ENCODE peak calls at places on chromosome 11, in seven cellular contexts. W, P, J, T, N, M and V are unnamed samples.

GRCh38 chr11:115623021-115623451 is 118.8 kb upstream of the CADM1 start:
- DNase-seq in W (no peak), P (peak; percentile 46), J (no peak), T (no peak), N (no peak), M (peak; percentile 89), V (no peak)

GRCh38 chr11:88338223-88338661 is 706 bp upstream of the CTSC start:
- DNase-seq in W (no peak), P (peak; percentile 29), J (no peak), T (no peak), N (no peak), M (no peak), V (no peak)

GRCh38 chr11:61540528-61540927 is 32.0 kb downstream of the LRRC10B start:
- DNase-seq in W (no peak), P (no peak), J (no peak), T (no peak), N (no peak), M (no peak), V (no peak)

GRCh38 chr11:106495046-106495445 is 417.6 kb downstream of the AASDHPPT start:
- DNase-seq in W (no peak), P (no peak), J (no peak), T (no peak), N (no peak), M (no peak), V (no peak)

GRCh38 chr11:73974611-73975478 is 7.8 kb downstream of the UCP2 start:
- DNase-seq in W (no peak), P (no peak), J (no peak), T (no peak), N (no peak), M (no peak), V (no peak)

GRCh38 chr11:134027671-134028070 is 41.2 kb upstream of the JAM3 start:
- DNase-seq in W (no peak), P (no peak), J (no peak), T (no peak), N (no peak), M (no peak), V (no peak)

GRCh38 chr11:35794850-35795249 is 132.3 kb downstream of the TRIM44 start:
- DNase-seq in W (no peak), P (peak; percentile 80), J (no peak), T (no peak), N (no peak), M (no peak), V (no peak)

GRCh38 chr11:58905716-58906547 is 33.4 kb upstream of the GLYATL1 start:
- DNase-seq in W (peak; percentile 64), P (peak; percentile 90), J (no peak), T (peak; percentile 90), N (peak; percentile 89), M (peak; percentile 87), V (peak; percentile 79)

GRCh38 chr11:10908215-10908990 is 50.5 kb upstream of the ZBED5 start:
- DNase-seq in W (no peak), P (peak; percentile 90), J (no peak), T (no peak), N (no peak), M (no peak), V (no peak)

GRCh38 chr11:116309446-116309845 is 463.3 kb downstream of the BUD13 start:
- DNase-seq in W (no peak), P (no peak), J (no peak), T (no peak), N (no peak), M (no peak), V (no peak)

GRCh38 chr11:27930946-27931345 is 177.0 kb downstream of the KIF18A start:
- DNase-seq in W (no peak), P (no peak), J (no peak), T (no peak), N (no peak), M (no peak), V (no peak)

GRCh38 chr11:134592391-134592990 is 180.4 kb upstream of the B3GAT1 start:
- DNase-seq in W (peak; percentile 71), P (no peak), J (no peak), T (no peak), N (peak; percentile 10), M (no peak), V (peak; percentile 79)

GRCh38 chr11:61149624-61150615 is 11.3 kb downstream of the VPS37C start:
- DNase-seq in W (peak; percentile 31), P (no peak), J (no peak), T (no peak), N (no peak), M (no peak), V (peak; percentile 56)

GRCh38 chr11:124760205-124760652 is 1.9 kb downstream of the ESAM start:
- DNase-seq in W (no peak), P (no peak), J (peak; percentile 81), T (no peak), N (no peak), M (peak; percentile 87), V (no peak)

GRCh38 chr11:25317221-25317620 is 820.4 kb downstream of the LUZP2 start:
- DNase-seq in W (no peak), P (no peak), J (no peak), T (no peak), N (no peak), M (no peak), V (no peak)

GRCh38 chr11:130209944-130210854 is 50.6 kb downstream of the ST14 start:
- DNase-seq in W (no peak), P (no peak), J (no peak), T (no peak), N (no peak), M (peak; percentile 78), V (no peak)

GRCh38 chr11:33863418-33864172 is 28.3 kb downstream of the LMO2 start:
- DNase-seq in W (no peak), P (no peak), J (no peak), T (no peak), N (no peak), M (peak; percentile 40), V (no peak)

GRCh38 chr11:102139081-102139498 is 28.8 kb downstream of the YAP1 start:
- DNase-seq in W (no peak), P (peak; percentile 81), J (no peak), T (no peak), N (no peak), M (no peak), V (no peak)

GRCh38 chr11:65503923-65504670 is 5.3 kb downstream of the MALAT1 start:
- DNase-seq in W (no peak), P (peak; percentile 72), J (no peak), T (no peak), N (no peak), M (no peak), V (no peak)

GRCh38 chr11:28834877-28835276 is 726.7 kb downstream of the METTL15 start:
- DNase-seq in W (no peak), P (peak; percentile 75), J (no peak), T (no peak), N (no peak), M (no peak), V (peak; percentile 73)

GRCh38 chr11:8071616-8072581 is 9.1 kb upstream of the TUB start:
- DNase-seq in W (no peak), P (no peak), J (no peak), T (peak; percentile 66), N (peak; percentile 31), M (no peak), V (no peak)

GRCh38 chr11:16028406-16028805 is 327.9 kb downstream of the SOX6 start:
- DNase-seq in W (no peak), P (peak; percentile 19), J (no peak), T (no peak), N (no peak), M (no peak), V (no peak)